ENCODE peak calls at places on chromosome 14, in four cellular contexts. S is skeletal muscle cell, H is iPS DF 6.9, M is T-helper 9 cell. D is an unnamed sample.

GRCh38 chr14:73140924-73141323 is 4.6 kb downstream of the PSEN1 start:
- DNase-seq in H (no peak), S (no peak), M (no peak), D (no peak)

GRCh38 chr14:77241955-77242354 is 29.1 kb downstream of the NGB start:
- DNase-seq in H (no peak), M (no peak), S (no peak), D (no peak)

GRCh38 chr14:91716999-91717398 is 14.9 kb downstream of the CATSPERB start:
- DNase-seq in M (no peak), S (no peak), H (no peak), D (no peak)

GRCh38 chr14:106822905-106823304 is 1296.5 kb downstream of the TMEM121 start:
- DNase-seq in H (no peak), M (no peak), S (no peak), D (no peak)

GRCh38 chr14:76672123-76672522 is 89.1 kb upstream of the VASH1 start:
- DNase-seq in H (no peak), S (no peak), M (no peak), D (no peak)

GRCh38 chr14:21023817-21024667 is 819 bp downstream of the NDRG2 start:
- DNase-seq in S (no peak), M (peak), H (no peak), D (no peak)

GRCh38 chr14:29442720-29443119 is 484.9 kb downstream of the PRKD1 start:
- DNase-seq in S (peak), M (no peak), H (no peak), D (no peak)

GRCh38 chr14:29528889-29529288 is 398.8 kb downstream of the PRKD1 start:
- DNase-seq in H (no peak), S (no peak), M (no peak), D (no peak)

GRCh38 chr14:63747836-63748235 is 20.0 kb upstream of the SGPP1 start:
- DNase-seq in S (no peak), H (no peak), M (no peak), D (no peak)

GRCh38 chr14:43155258-43155657 is 1351.8 kb downstream of the FSCB start:
- DNase-seq in S (no peak), H (no peak), M (no peak), D (no peak)

GRCh38 chr14:102249041-102249440 is 55.9 kb downstream of the MOK start:
- DNase-seq in S (peak), M (no peak), H (no peak), D (no peak)

GRCh38 chr14:94180655-94181271 is 6.6 kb downstream of the PPP4R4 start:
- DNase-seq in M (no peak), H (no peak), S (no peak), D (no peak)

GRCh38 chr14:85421166-85421877 is 108.6 kb upstream of the FLRT2 start:
- DNase-seq in S (peak), H (no peak), M (no peak), D (no peak)

GRCh38 chr14:101965145-101965531 is 765 bp downstream of the DYNC1H1 start:
- DNase-seq in M (peak), S (no peak), H (no peak), D (peak)

GRCh38 chr14:52048641-52049204 is 20.1 kb downstream of the NID2 start:
- DNase-seq in H (no peak), M (no peak), S (no peak), D (no peak)

GRCh38 chr14:65290830-65291229 is 121.7 kb upstream of the FUT8 start:
- DNase-seq in M (no peak), S (peak), H (no peak), D (no peak)

GRCh38 chr14:65255029-65255545 is 152.8 kb upstream of the MAX start:
- DNase-seq in M (no peak), S (no peak), H (no peak), D (no peak)

GRCh38 chr14:104133496-104133895 is 4.9 kb upstream of the KIF26A start:
- DNase-seq in H (no peak), M (no peak), S (no peak), D (no peak)

GRCh38 chr14:55505846-55506245 is 65.4 kb upstream of the TBPL2 start:
- DNase-seq in H (no peak), S (no peak), M (no peak), D (no peak)

GRCh38 chr14:106378191-106378590 is 851.8 kb downstream of the TMEM121 start:
- DNase-seq in S (no peak), H (no peak), M (peak), D (peak)

GRCh38 chr14:77717608-77718305 is 9.9 kb downstream of the SLIRP start:
- DNase-seq in S (no peak), H (no peak), M (no peak), D (no peak)

GRCh38 chr14:73723799-73724621 is 9.8 kb upstream of the PNMA1 start:
- DNase-seq in M (no peak), H (no peak), S (peak), D (no peak)

GRCh38 chr14:106203438-106203837 is 677.1 kb downstream of the TMEM121 start:
- DNase-seq in M (no peak), H (no peak), S (no peak), D (no peak)

GRCh38 chr14:74085828-74086227 is 1.1 kb downstream of the LIN52 start:
- DNase-seq in S (no peak), H (no peak), M (no peak), D (no peak)

GRCh38 chr14:54782803-54783659 is 119.6 kb downstream of the GCH1 start:
- DNase-seq in S (no peak), H (no peak), M (no peak), D (no peak)

GRCh38 chr14:48670939-48671338 is 915.2 kb downstream of the RPS29 start:
- DNase-seq in S (no peak), H (no peak), M (no peak), D (no peak)

GRCh38 chr14:27253946-27254345 is 656.1 kb upstream of the NOVA1 start:
- DNase-seq in M (no peak), S (no peak), H (no peak), D (no peak)

GRCh38 chr14:68979021-68979721 is at the start of gene ACTN1:
- DNase-seq in M (peak), H (no peak), S (peak), D (peak)

GRCh38 chr14:50039734-50040400 is 76.5 kb downstream of the VCPKMT start:
- DNase-seq in S (no peak), H (no peak), M (no peak), D (peak)

GRCh38 chr14:102504951-102505600 is 4.5 kb downstream of the ANKRD9 start:
- DNase-seq in M (no peak), H (no peak), S (no peak), D (no peak)

GRCh38 chr14:57390806-57391562 is 598 bp downstream of the NAA30 start:
- DNase-seq in S (no peak), H (no peak), M (peak), D (peak)

GRCh38 chr14:34247605-34248004 is 214.4 kb downstream of the SPTSSA start:
- DNase-seq in S (no peak), H (no peak), M (no peak), D (no peak)

GRCh38 chr14:24243336-24243836 is 963 bp upstream of the TINF2 start:
- DNase-seq in M (peak), S (no peak), H (no peak), D (no peak)

D was measured in naive thymus-derived CD4-positive, alpha-beta T cell.